ENCODE peak calls at places on chromosome 15, in six cellular contexts. G is HCT116, K is GM12878, T is astrocyte, A is neural progenitor cell, D is IMR-90. Y is an unnamed sample.

GRCh38 chr15:80936288-80937078 is 53.1 kb downstream of the MESD start:
- DNase-seq in G (no peak), T (no peak), A (no peak), D (no peak), K (no peak), Y (no peak)

GRCh38 chr15:101536166-101536874 is 46.8 kb upstream of the PCSK6 start:
- DNase-seq in A (no peak), G (no peak), D (no peak), T (no peak), K (no peak), Y (peak; percentile 17)

GRCh38 chr15:26901036-26901435 is 34.2 kb downstream of the GABRA5 start:
- DNase-seq in K (no peak), G (no peak), A (no peak), T (peak; percentile 43), D (peak; percentile 10), Y (no peak)

GRCh38 chr15:68230157-68231100 is 901 bp upstream of the CLN6 start:
- DNase-seq in K (peak; percentile 51), G (no peak), A (no peak), D (peak; percentile 10), T (no peak), Y (no peak)

GRCh38 chr15:59562787-59563186 is 48.8 kb upstream of the GCNT3 start:
- DNase-seq in A (no peak), K (no peak), T (no peak), G (no peak), D (no peak), Y (no peak)

GRCh38 chr15:56913670-56914069 is 4.8 kb upstream of the TCF12 start:
- DNase-seq in D (peak; percentile 25), K (no peak), T (peak; percentile 86), G (no peak), A (no peak), Y (no peak)

GRCh38 chr15:36661042-36661441 is 81.6 kb downstream of the CDIN1 start:
- DNase-seq in T (no peak), D (no peak), K (no peak), G (no peak), A (no peak), Y (no peak)

GRCh38 chr15:70375006-70375409 is 277.3 kb upstream of the TLE3 start:
- DNase-seq in A (no peak), K (no peak), G (no peak), D (no peak), T (peak; percentile 49), Y (peak; percentile 41)

GRCh38 chr15:31811641-31812040 is 218.7 kb upstream of the CHRNA7 start:
- DNase-seq in G (no peak), D (no peak), A (no peak), T (no peak), K (no peak), Y (no peak)

GRCh38 chr15:83153288-83153687 is 45.8 kb downstream of the TM6SF1 start:
- DNase-seq in G (no peak), T (no peak), A (no peak), K (no peak), D (peak; percentile 21), Y (no peak)

GRCh38 chr15:36951747-36952247 is 148.6 kb downstream of the MEIS2 start:
- DNase-seq in D (peak; percentile 84), T (peak; percentile 99), G (no peak), A (peak; percentile 15), K (no peak), Y (no peak)

GRCh38 chr15:82807920-82808633 is 1.4 kb upstream of the WHAMM start:
- DNase-seq in D (no peak), K (no peak), A (no peak), G (no peak), T (no peak), Y (no peak)

GRCh38 chr15:84833447-84833846 is 16.3 kb downstream of the ALPK3 start:
- DNase-seq in D (peak; percentile 78), A (no peak), K (no peak), T (peak; percentile 35), G (no peak), Y (peak; percentile 35)

GRCh38 chr15:74587924-74588323 is 27.7 kb upstream of the CLK3 start:
- DNase-seq in A (no peak), D (no peak), K (no peak), T (no peak), G (no peak), Y (no peak)

GRCh38 chr15:48416301-48416700 is 85.1 kb downstream of the DUT start:
- DNase-seq in A (no peak), G (no peak), K (no peak), D (no peak), T (no peak), Y (no peak)

GRCh38 chr15:52796228-52796521 is 6.0 kb upstream of the ONECUT1 start:
- DNase-seq in K (no peak), D (no peak), G (no peak), A (no peak), T (no peak), Y (peak; percentile 49)
- H3K9ac ChIP-seq in K (no peak overlapping the region), D (no peak overlapping the region), G (no peak overlapping the region), A (no peak overlapping the region), T (no peak overlapping the region), Y (no peak overlapping the region)

GRCh38 chr15:64694816-64695215 is 80.6 kb downstream of the RBPMS2 start:
- DNase-seq in A (no peak), G (no peak), K (no peak), T (no peak), D (no peak), Y (no peak)
- H3K36me3 ChIP-seq in A (peaks cover 4% of the 10 kb centered on the region), G (peaks cover 9% of the 10 kb centered on the region), K (peaks cover 3% of the 10 kb centered on the region), T (peaks cover 15% of the 10 kb centered on the region), D (peaks cover 26% of the 10 kb centered on the region), Y (peaks cover 75% of the 10 kb centered on the region)

GRCh38 chr15:89577776-89578115 is 2.5 kb downstream of the TICRR start:
- DNase-seq in A (no peak), G (no peak), T (no peak), K (no peak), D (no peak), Y (peak; percentile 57)
- H3K4me3 ChIP-seq in A (peak overlapping the region; percentile 83), G (no peak overlapping the region), T (peak overlapping the region; percentile 26), K (peak overlapping the region; percentile 80), D (no peak overlapping the region), Y (peak overlapping the region; percentile 83)

GRCh38 chr15:39593071-39594055 is 12.5 kb downstream of the THBS1 start:
- DNase-seq in G (no peak), D (peak; percentile 34), T (no peak), K (no peak), A (no peak), Y (no peak)

GRCh38 chr15:39591141-39591895 is 10.4 kb downstream of the THBS1 start:
- DNase-seq in G (no peak), D (peak; percentile 41), K (no peak), T (no peak), A (no peak), Y (no peak)

GRCh38 chr15:39591896-39592315 is 11.0 kb downstream of the THBS1 start:
- DNase-seq in K (no peak), D (peak; percentile 46), A (no peak), G (no peak), T (no peak), Y (no peak)

GRCh38 chr15:39594056-39594763 is 13.3 kb downstream of the THBS1 start:
- DNase-seq in A (no peak), T (no peak), D (peak; percentile 34), K (no peak), G (no peak), Y (no peak)

DNA sequence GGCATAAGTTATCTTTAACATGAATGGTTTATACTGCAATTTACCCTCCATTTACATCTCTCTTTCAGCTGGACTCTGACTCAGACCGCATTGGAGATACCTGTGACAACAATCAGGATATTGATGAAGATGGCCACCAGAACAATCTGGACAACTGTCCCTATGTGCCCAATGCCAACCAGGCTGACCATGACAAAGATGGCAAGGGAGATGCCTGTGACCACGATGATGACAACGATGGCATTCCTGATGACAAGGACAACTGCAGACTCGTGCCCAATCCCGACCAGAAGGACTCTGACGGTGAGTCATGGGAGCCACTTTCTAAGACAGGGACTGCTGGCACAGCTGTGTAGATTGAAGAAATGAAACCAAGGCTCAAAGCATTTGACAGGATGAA is 11.6 kb downstream of the THBS1 start:
- DNase-seq in T (no peak), A (no peak), G (no peak), D (peak; percentile 59), K (no peak), Y (no peak)
- H3K9ac ChIP-seq in T (no peak overlapping the region), A (no peak overlapping the region), G (no peak overlapping the region), D (no peak overlapping the region), K (no peak overlapping the region), Y (no peak overlapping the region)

DNA sequence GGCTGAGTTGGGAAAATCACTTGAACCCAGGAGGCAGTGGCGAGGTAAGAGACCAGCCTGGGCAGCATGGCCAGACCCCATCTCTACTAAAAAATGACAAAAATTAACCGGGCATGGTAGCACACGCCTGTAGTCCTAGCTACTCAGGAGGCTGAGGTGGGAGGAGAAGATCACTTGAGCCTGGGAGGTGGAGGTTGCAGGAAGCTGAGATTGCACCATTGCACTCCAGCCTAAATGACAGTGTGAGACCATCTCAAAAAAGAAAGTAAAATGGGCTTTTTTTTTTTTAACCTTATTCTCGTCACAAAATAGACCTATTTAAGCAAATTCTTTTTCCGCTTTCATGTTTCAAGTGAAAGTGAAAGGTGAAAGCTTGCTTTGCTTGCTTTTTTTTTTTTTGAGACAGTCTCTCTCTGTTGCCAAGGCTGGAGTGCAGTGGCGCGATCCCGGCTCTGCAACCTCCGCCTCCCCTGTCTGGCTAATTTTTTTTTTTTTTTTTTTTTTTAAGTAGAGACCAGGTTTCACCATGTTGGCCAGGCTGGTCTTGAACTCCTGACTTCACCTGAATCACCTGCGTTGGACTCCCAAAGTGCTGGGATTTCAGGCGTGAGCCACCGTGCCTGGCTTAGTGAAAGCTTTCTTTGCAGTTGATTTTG is 3.6 kb downstream of the PDIA3 start:
- DNase-seq in G (no peak), T (peak; percentile 5), K (peak; percentile 78), D (no peak), A (no peak), Y (no peak)
- H3K36me3 ChIP-seq in G (peaks cover 29% of the 10 kb centered on the region), T (peaks cover 24% of the 10 kb centered on the region), K (peaks cover 2% of the 10 kb centered on the region), D (peaks cover 14% of the 10 kb centered on the region), A (no peaks in the 10 kb centered on the region), Y (peaks cover 50% of the 10 kb centered on the region)

GRCh38 chr15:89628301-89628700 is 27.0 kb downstream of the KIF7 start:
- DNase-seq in A (no peak), D (no peak), G (no peak), K (no peak), T (no peak), Y (no peak)
- H3K4me3 ChIP-seq in A (no peak overlapping the region), D (no peak overlapping the region), G (no peak overlapping the region), K (no peak overlapping the region), T (no peak overlapping the region), Y (no peak overlapping the region)